ENCODE peak calls at places on chromosomes 3 and 15, in ten cellular contexts. E is transverse colon, P is DMS53, L is esophagus muscularis mucosa, B is LHCN-M2, U is omental fat pad, Y is fibroblast of villous mesenchyme, G is ACHN, F is H7, V is right cardiac atrium. O is an unnamed sample.

GRCh38 chr3:197490098-197490497 is 65.7 kb downstream of the BDH1 start:
- DNase-seq in B (peak), G (peak), P (no peak), V (no peak), E (no peak), U (no peak), Y (peak), F (no peak), L (no peak), O (peak)

GRCh38 chr3:184611606-184612304 is 50.2 kb downstream of the EPHB3 start:
- DNase-seq in V (peak), B (no peak), Y (no peak), L (no peak), E (no peak), G (no peak), F (no peak), U (no peak), P (no peak), O (no peak)

GRCh38 chr3:54882114-54882833 is 45.6 kb downstream of the LRTM1 start:
- DNase-seq in F (no peak), U (no peak), B (peak), L (no peak), Y (peak), E (no peak), V (no peak), P (no peak), G (peak), O (peak)

GRCh38 chr3:133792171-133792763 is 13.3 kb upstream of the SRPRB start:
- DNase-seq in V (no peak), G (peak), P (peak), Y (peak), L (no peak), U (no peak), F (no peak), E (no peak), B (peak), O (no peak)

GRCh38 chr3:171306631-171307030 is 153.6 kb downstream of the TNIK start:
- DNase-seq in Y (peak), U (no peak), L (no peak), F (no peak), G (peak), B (peak), V (peak), P (no peak), E (peak), O (peak)

GRCh38 chr3:45473841-45474240 is 85.5 kb downstream of the LARS2 start:
- DNase-seq in B (peak), F (no peak), P (no peak), Y (peak), E (no peak), G (no peak), V (no peak), L (no peak), U (no peak), O (no peak)

GRCh38 chr15:51678081-51678480 is 3.2 kb upstream of the SCG3 start:
- DNase-seq in F (no peak), B (peak), E (no peak), U (no peak), P (no peak), Y (no peak), G (no peak), V (no peak), L (no peak), O (no peak)

GRCh38 chr3:111768571-111769100 is 90.4 kb upstream of the PHLDB2 start:
- DNase-seq in G (no peak), U (no peak), V (no peak), E (no peak), L (no peak), B (peak), F (no peak), P (no peak), Y (peak), O (peak)

GRCh38 chr3:67045711-67046465 is 47.8 kb downstream of the KBTBD8 start:
- DNase-seq in E (no peak), L (no peak), G (no peak), V (no peak), F (no peak), B (no peak), P (no peak), Y (no peak), U (no peak), O (no peak)

GRCh38 chr3:80496452-80496851 is 728.7 kb upstream of the ROBO1 start:
- DNase-seq in B (no peak), F (no peak), G (no peak), Y (no peak), V (no peak), L (no peak), U (no peak), P (no peak), E (no peak), O (no peak)

GRCh38 chr3:30198162-30198561 is 408.2 kb upstream of the TGFBR2 start:
- DNase-seq in L (no peak), E (no peak), V (no peak), U (no peak), P (peak), G (no peak), Y (peak), B (peak), F (no peak), O (no peak)

GRCh38 chr15:51830279-51830806 is 890 bp downstream of the TMOD3 start:
- DNase-seq in Y (peak), B (peak), F (no peak), P (peak), V (no peak), U (no peak), G (peak), E (no peak), L (no peak), O (no peak)

GRCh38 chr3:69212411-69213160 is 90.2 kb upstream of the LMOD3 start:
- DNase-seq in B (peak), Y (peak), U (no peak), F (no peak), E (no peak), L (no peak), V (no peak), G (peak), P (peak), O (peak)

O was measured in kidney epithelial cell.